ENCODE peak calls at places on chromosome 2, in six cellular contexts. One of them, this sample, is unnamed.

GRCh38 chr2:218645126-218645525 is 14.3 kb downstream of the ZNF142 start:
- DNase-seq in cerebellar cortex: no peak
- DNase-seq in A549: no peak
- DNase-seq in NCI-H2029: no peak
- DNase-seq in sciatic nerve: no peak
- DNase-seq in left colon: no peak
- DNase-seq in this sample: peak

GRCh38 chr2:120613742-120614481 is 121.8 kb upstream of the GLI2 start:
- DNase-seq in cerebellar cortex: no peak
- DNase-seq in A549: no peak
- DNase-seq in NCI-H2029: no peak
- DNase-seq in sciatic nerve: no peak
- DNase-seq in left colon: no peak
- DNase-seq in this sample: peak

GRCh38 chr2:209388416-209389037 is 35.3 kb upstream of the MAP2 start:
- DNase-seq in cerebellar cortex: peak
- DNase-seq in A549: no peak
- DNase-seq in NCI-H2029: no peak
- DNase-seq in sciatic nerve: no peak
- DNase-seq in left colon: no peak
- DNase-seq in this sample: no peak

GRCh38 chr2:182942756-182943155 is 76.3 kb upstream of the FRZB start:
- DNase-seq in cerebellar cortex: no peak
- DNase-seq in A549: no peak
- DNase-seq in NCI-H2029: no peak
- DNase-seq in sciatic nerve: no peak
- DNase-seq in left colon: no peak
- DNase-seq in this sample: no peak

GRCh38 chr2:111119847-111120252 is 864 bp upstream of the BCL2L11 start:
- DNase-seq in cerebellar cortex: no peak
- DNase-seq in A549: no peak
- DNase-seq in NCI-H2029: no peak
- DNase-seq in sciatic nerve: peak
- DNase-seq in left colon: no peak
- DNase-seq in this sample: no peak

GRCh38 chr2:44398243-44398897 is 36.6 kb downstream of the CAMKMT start:
- DNase-seq in cerebellar cortex: no peak
- DNase-seq in A549: no peak
- DNase-seq in NCI-H2029: no peak
- DNase-seq in sciatic nerve: no peak
- DNase-seq in left colon: no peak
- DNase-seq in this sample: peak

GRCh38 chr2:109448946-109449788 is 164.6 kb downstream of the SEPTIN10 start:
- DNase-seq in cerebellar cortex: peak
- DNase-seq in A549: no peak
- DNase-seq in NCI-H2029: peak
- DNase-seq in sciatic nerve: peak
- DNase-seq in left colon: peak
- DNase-seq in this sample: peak

GRCh38 chr2:209702775-209703174 is 68.9 kb upstream of the UNC80 start:
- DNase-seq in cerebellar cortex: no peak
- DNase-seq in A549: no peak
- DNase-seq in NCI-H2029: no peak
- DNase-seq in sciatic nerve: no peak
- DNase-seq in left colon: no peak
- DNase-seq in this sample: no peak

GRCh38 chr2:98541906-98542305 is 66.4 kb downstream of the COA5 start:
- DNase-seq in cerebellar cortex: no peak
- DNase-seq in A549: no peak
- DNase-seq in NCI-H2029: no peak
- DNase-seq in sciatic nerve: no peak
- DNase-seq in left colon: no peak
- DNase-seq in this sample: no peak

GRCh38 chr2:88666576-88666975 is 24.9 kb upstream of the RPIA start:
- DNase-seq in cerebellar cortex: no peak
- DNase-seq in A549: no peak
- DNase-seq in NCI-H2029: peak
- DNase-seq in sciatic nerve: no peak
- DNase-seq in left colon: no peak
- DNase-seq in this sample: no peak

GRCh38 chr2:96344011-96344410 is 8.4 kb downstream of the NCAPH start:
- DNase-seq in cerebellar cortex: no peak
- DNase-seq in A549: no peak
- DNase-seq in NCI-H2029: no peak
- DNase-seq in sciatic nerve: no peak
- DNase-seq in left colon: no peak
- DNase-seq in this sample: no peak

GRCh38 chr2:47230418-47230817 is 75.3 kb upstream of the STPG4 start:
- DNase-seq in cerebellar cortex: no peak
- DNase-seq in A549: no peak
- DNase-seq in NCI-H2029: no peak
- DNase-seq in sciatic nerve: no peak
- DNase-seq in left colon: peak
- DNase-seq in this sample: no peak

GRCh38 chr2:216486708-216487107 is 11.9 kb upstream of the RPL37A start:
- DNase-seq in cerebellar cortex: no peak
- DNase-seq in A549: no peak
- DNase-seq in NCI-H2029: no peak
- DNase-seq in sciatic nerve: no peak
- DNase-seq in left colon: no peak
- DNase-seq in this sample: no peak

GRCh38 chr2:226838758-226839555 is 3.1 kb downstream of the RHBDD1 start:
- DNase-seq in cerebellar cortex: no peak
- DNase-seq in A549: no peak
- DNase-seq in NCI-H2029: no peak
- DNase-seq in sciatic nerve: no peak
- DNase-seq in left colon: no peak
- DNase-seq in this sample: peak

GRCh38 chr2:29209551-29209950 is 94.3 kb downstream of the CLIP4 start:
- DNase-seq in cerebellar cortex: no peak
- DNase-seq in A549: no peak
- DNase-seq in NCI-H2029: no peak
- DNase-seq in sciatic nerve: no peak
- DNase-seq in left colon: no peak
- DNase-seq in this sample: no peak

GRCh38 chr2:138209009-138209408 is 244.7 kb downstream of the HNMT start:
- DNase-seq in cerebellar cortex: no peak
- DNase-seq in A549: no peak
- DNase-seq in NCI-H2029: no peak
- DNase-seq in sciatic nerve: no peak
- DNase-seq in left colon: no peak
- DNase-seq in this sample: peak

GRCh38 chr2:144751142-144751905 is 231.4 kb upstream of the ZEB2 start:
- DNase-seq in cerebellar cortex: no peak
- DNase-seq in A549: no peak
- DNase-seq in NCI-H2029: no peak
- DNase-seq in sciatic nerve: no peak
- DNase-seq in left colon: no peak
- DNase-seq in this sample: no peak